ENCODE peak calls at places on chromosomes 11 and 22, in nine cellular contexts. F, B, V, Y, T, U, X, L and Q are unnamed samples.

GRCh38 chr11:115911656-115912055 is 407.4 kb upstream of the CADM1 start:
- DNase-seq in V (no peak), U (no peak), T (peak), B (peak), L (no peak), X (no peak), F (no peak), Y (no peak), Q (no peak)

GRCh38 chr11:69360606-69361005 is 66.7 kb downstream of the MYEOV start:
- DNase-seq in L (no peak), U (no peak), X (no peak), Y (no peak), B (no peak), V (no peak), T (no peak), F (no peak), Q (no peak)

GRCh38 chr11:133937015-133937414 is 19.8 kb downstream of the IGSF9B start:
- DNase-seq in L (no peak), V (no peak), B (no peak), T (no peak), F (no peak), X (no peak), Y (no peak), U (no peak), Q (no peak)

GRCh38 chr11:63686912-63687311 is 5.6 kb downstream of the RTN3 start:
- DNase-seq in X (no peak), F (no peak), T (no peak), Y (no peak), V (no peak), B (no peak), L (no peak), U (no peak), Q (no peak)

GRCh38 chr22:19868333-19868732 is 13.7 kb upstream of the GNB1L start:
- DNase-seq in L (no peak), T (no peak), Y (no peak), U (no peak), V (no peak), B (no peak), F (peak), X (no peak), Q (no peak)

GRCh38 chr11:95363710-95364109 is 132.7 kb upstream of the SESN3 start:
- DNase-seq in L (no peak), U (no peak), X (no peak), V (no peak), F (no peak), B (no peak), Y (no peak), T (peak), Q (no peak)

GRCh38 chr11:119759324-119759723 is 30.3 kb upstream of the NECTIN1 start:
- DNase-seq in L (no peak), X (no peak), V (peak), U (no peak), F (no peak), T (peak), Y (no peak), B (peak), Q (peak)

GRCh38 chr22:42906605-42907338 is 49.7 kb upstream of the ARFGAP3 start:
- DNase-seq in U (no peak), V (no peak), T (no peak), Y (no peak), X (no peak), L (no peak), B (no peak), F (no peak), Q (no peak)

GRCh38 chr11:95134491-95134890 is 44.8 kb downstream of the ENDOD1 start:
- DNase-seq in Y (peak), X (no peak), B (no peak), U (peak), F (no peak), L (no peak), V (no peak), T (no peak), Q (peak)

GRCh38 chr22:33821290-33821689 is 99.0 kb downstream of the LARGE1 start:
- DNase-seq in Y (no peak), T (no peak), F (no peak), X (no peak), B (no peak), V (no peak), U (no peak), L (no peak), Q (no peak)

GRCh38 chr11:27353593-27354358 is 9.2 kb downstream of the CCDC34 start:
- DNase-seq in B (no peak), Y (no peak), T (no peak), X (no peak), L (no peak), F (no peak), U (no peak), V (no peak), Q (peak)

GRCh38 chr11:20754957-20755356 is 85.6 kb downstream of the NELL1 start:
- DNase-seq in U (no peak), Y (no peak), V (no peak), B (no peak), X (no peak), F (no peak), L (no peak), T (peak), Q (no peak)

GRCh38 chr11:27902981-27903624 is 202.8 kb upstream of the BDNF start:
- DNase-seq in T (no peak), L (no peak), U (no peak), F (no peak), V (no peak), X (no peak), B (no peak), Y (peak), Q (no peak)

GRCh38 chr11:70270877-70271634 is 566 bp downstream of the PPFIA1 start:
- DNase-seq in F (no peak), X (peak), U (no peak), L (peak), B (peak), T (no peak), V (peak), Y (peak), Q (no peak)

GRCh38 chr22:42180349-42180842 is 49.8 kb upstream of the CYP2D6 start:
- DNase-seq in L (no peak), Y (no peak), F (peak), U (no peak), B (no peak), V (peak), T (no peak), X (no peak), Q (no peak)

GRCh38 chr22:32823024-32823730 is 21.7 kb downstream of the TIMP3 start:
- DNase-seq in V (peak), B (no peak), X (no peak), T (no peak), F (no peak), Y (no peak), L (no peak), U (no peak), Q (no peak)

GRCh38 chr22:30183271-30183670 is 63.3 kb downstream of the LIF start:
- DNase-seq in T (no peak), B (no peak), X (no peak), F (no peak), L (no peak), Y (no peak), U (no peak), V (no peak), Q (no peak)

GRCh38 chr11:3225826-3226750 is 6.1 kb downstream of the MRGPRE start:
- DNase-seq in F (no peak), X (no peak), L (no peak), Y (no peak), U (no peak), T (no peak), V (no peak), B (no peak), Q (no peak)

GRCh38 chr11:130115218-130115617 is 44.4 kb upstream of the ST14 start:
- DNase-seq in F (no peak), V (peak), B (peak), X (no peak), T (peak), Y (no peak), U (no peak), L (no peak), Q (no peak)

GRCh38 chr11:133302056-133302455 is 230.2 kb downstream of the OPCML start:
- DNase-seq in Y (no peak), L (no peak), X (no peak), V (no peak), F (no peak), U (no peak), T (no peak), B (no peak), Q (no peak)

GRCh38 chr11:56764976-56765375 is 16.5 kb upstream of the OR9G4 start:
- DNase-seq in X (no peak), F (no peak), T (no peak), U (no peak), V (no peak), B (no peak), L (no peak), Y (no peak), Q (no peak)

GRCh38 chr11:65588199-65589054 is 7.2 kb downstream of the KCNK7 start:
- DNase-seq in T (no peak), V (no peak), L (peak), B (no peak), F (no peak), Y (no peak), X (peak), U (peak), Q (no peak)

GRCh38 chr22:24876700-24877099 is 69.8 kb downstream of the LHFPL7 start:
- DNase-seq in F (no peak), T (no peak), U (no peak), L (no peak), B (no peak), Y (no peak), V (no peak), X (no peak), Q (no peak)

GRCh38 chr11:10490398-10491232 is 35.6 kb downstream of the AMPD3 start:
- DNase-seq in V (peak), F (peak), U (peak), L (no peak), Y (peak), X (no peak), B (peak), T (no peak), Q (peak)

GRCh38 chr11:46504817-46505613 is 88.8 kb downstream of the AMBRA1 start:
- DNase-seq in F (no peak), T (no peak), Y (no peak), X (no peak), L (no peak), U (peak), B (no peak), V (no peak), Q (peak)

GRCh38 chr11:61693897-61694840 is 14.0 kb downstream of the DAGLA start:
- DNase-seq in V (no peak), T (no peak), F (no peak), L (no peak), Y (no peak), X (no peak), B (peak), U (no peak), Q (no peak)